ENCODE peak calls at places on chromosome 14, in five cellular contexts. J is sciatic nerve, W is T-cell, K is Right ventricle myocardium superior, D is pancreas. A is an unnamed sample.
A peak's percentile ranks its signal among the peaks of the same experiment; 100 is the strongest.

GRCh38 chr14:105128059-105128458 is 40.5 kb downstream of the JAG2 start:
- ATAC-seq in J (no peak), W (no peak), K (no peak), D (no peak), A (no peak)

GRCh38 chr14:22226381-22226780 is 362.6 kb downstream of the DAD1 start:
- ATAC-seq in J (no peak), W (peak; percentile 54), K (no peak), D (no peak), A (no peak)

GRCh38 chr14:51419685-51420084 is 179.6 kb downstream of the TMX1 start:
- ATAC-seq in J (no peak), W (peak; percentile 84), K (no peak), D (no peak), A (no peak)

GRCh38 chr14:100668352-100668751 is 58.3 kb upstream of the DLK1 start:
- ATAC-seq in J (no peak), W (no peak), K (no peak), D (no peak), A (no peak)

GRCh38 chr14:91310620-91311283 is 66.2 kb upstream of the GPR68 start:
- ATAC-seq in J (no peak), W (peak; percentile 67), K (no peak), D (no peak), A (no peak)

GRCh38 chr14:91361236-91361811 is 56.3 kb downstream of the CCDC88C start:
- ATAC-seq in J (no peak), W (no peak), K (peak; percentile 52), D (peak; percentile 70), A (no peak)

GRCh38 chr14:22561661-22562579 is 27.1 kb downstream of the DAD1 start:
- ATAC-seq in J (no peak), W (peak; percentile 63), K (no peak), D (peak; percentile 10), A (no peak)

GRCh38 chr14:90349729-90350128 is 18.0 kb upstream of the NRDE2 start:
- ATAC-seq in J (no peak), W (no peak), K (no peak), D (no peak), A (no peak)

GRCh38 chr14:90819734-90820393 is 3.6 kb upstream of the TTC7B start:
- ATAC-seq in J (no peak), W (no peak), K (no peak), D (no peak), A (no peak)

GRCh38 chr14:30995674-30996073 is 29.8 kb upstream of the AP4S1 start:
- ATAC-seq in J (no peak), W (no peak), K (peak; percentile 14), D (no peak), A (no peak)

GRCh38 chr14:24790196-24790595 is 156.2 kb upstream of the GZMB start:
- ATAC-seq in J (no peak), W (no peak), K (no peak), D (no peak), A (no peak)

GRCh38 chr14:35883677-35884293 is 57.6 kb downstream of the BRMS1L start:
- ATAC-seq in J (no peak), W (no peak), K (no peak), D (peak; percentile 49), A (no peak)

GRCh38 chr14:23486116-23486515 is 16.6 kb downstream of the NGDN start:
- ATAC-seq in J (no peak), W (no peak), K (no peak), D (no peak), A (no peak)

GRCh38 chr14:21723431-21724045 is 49.9 kb upstream of the OR4E1 start:
- ATAC-seq in J (no peak), W (peak; percentile 71), K (no peak), D (no peak), A (no peak)

GRCh38 chr14:80850197-80850814 is 91.2 kb downstream of the CEP128 start:
- ATAC-seq in J (peak; percentile 71), W (no peak), K (peak; percentile 51), D (peak; percentile 56), A (no peak)

GRCh38 chr14:98345186-98345585 is 926.8 kb downstream of the BCL11B start:
- ATAC-seq in J (no peak), W (no peak), K (no peak), D (peak; percentile 60), A (no peak)

GRCh38 chr14:55130194-55130550 is 1.1 kb downstream of the LGALS3 start:
- ATAC-seq in J (peak; percentile 14), W (no peak), K (no peak), D (peak; percentile 23), A (no peak)

GRCh38 chr14:82011460-82011859 is 477.8 kb upstream of the SEL1L start:
- ATAC-seq in J (no peak), W (no peak), K (no peak), D (no peak), A (no peak)

GRCh38 chr14:75579882-75580281 is 1.5 kb downstream of the FLVCR2 start:
- ATAC-seq in J (no peak), W (no peak), K (peak; percentile 59), D (no peak), A (no peak)

GRCh38 chr14:65213316-65213715 is 111.0 kb upstream of the MAX start:
- ATAC-seq in J (no peak), W (no peak), K (no peak), D (no peak), A (no peak)

GRCh38 chr14:21097616-21098133 is 780 bp downstream of the ZNF219 start:
- ATAC-seq in J (peak; percentile 41), W (peak; percentile 6), K (peak; percentile 9), D (peak; percentile 26), A (no peak)

GRCh38 chr14:79278798-79279644 is 932.3 kb downstream of the DIO2 start:
- ATAC-seq in J (peak; percentile 96), W (no peak), K (peak; percentile 98), D (peak; percentile 96), A (peak; percentile 97)

GRCh38 chr14:97033556-97034081 is 236.4 kb downstream of the VRK1 start:
- ATAC-seq in J (no peak), W (no peak), K (no peak), D (no peak), A (no peak)

GRCh38 chr14:72608391-72609204 is 285.3 kb downstream of the DPF3 start:
- ATAC-seq in J (no peak), W (no peak), K (no peak), D (no peak), A (no peak)

GRCh38 chr14:61147898-61148549 is 133.1 kb downstream of the TMEM30B start:
- ATAC-seq in J (peak; percentile 88), W (no peak), K (peak; percentile 27), D (peak; percentile 12), A (peak; percentile 27)

GRCh38 chr14:96797943-96798349 is 764 bp downstream of the VRK1 start:
- ATAC-seq in J (no peak), W (no peak), K (no peak), D (no peak), A (no peak)

GRCh38 chr14:89137514-89138163 is 279.4 kb downstream of the FOXN3 start:
- ATAC-seq in J (no peak), W (no peak), K (no peak), D (peak; percentile 82), A (peak; percentile 48)

GRCh38 chr14:26218858-26219257 is 379.0 kb downstream of the NOVA1 start:
- ATAC-seq in J (peak; percentile 50), W (no peak), K (no peak), D (no peak), A (no peak)

GRCh38 chr14:57871487-57872080 is 5.7 kb upstream of the SLC35F4 start:
- ATAC-seq in J (peak; percentile 39), W (no peak), K (no peak), D (peak; percentile 74), A (no peak)

GRCh38 chr14:103341250-103342129 is 7.5 kb downstream of the EIF5 start:
- ATAC-seq in J (no peak), W (no peak), K (no peak), D (no peak), A (no peak)

GRCh38 chr14:35750202-35750904 is 58.7 kb downstream of the RALGAPA1 start:
- ATAC-seq in J (peak; percentile 72), W (no peak), K (no peak), D (no peak), A (no peak)

GRCh38 chr14:51298895-51299294 is 58.8 kb downstream of the TMX1 start:
- ATAC-seq in J (no peak), W (no peak), K (no peak), D (no peak), A (no peak)

A was measured in gastroesophageal sphincter.